ENCODE peak calls at places on chromosome 5, in seven cellular contexts. One of them, this sample, is unnamed. For H3K4me1, the result is how much of the 10 kb centered on the place peaks cover.

GRCh38 chr5:153987310-153987709 is 51.4 kb downstream of the FAM114A2 start:
- DNase-seq in tibial nerve: no peak
- DNase-seq in mucosa of descending colon: peak
- DNase-seq in upper lobe of left lung: no peak
- DNase-seq in left ventricle myocardium inferior: no peak
- DNase-seq in heart left ventricle: no peak
- DNase-seq in CD8-positive, alpha-beta T cell: no peak
- DNase-seq in this sample: no peak

GRCh38 chr5:106601605-106602004 is 1069.1 kb downstream of the EFNA5 start:
- DNase-seq in tibial nerve: no peak
- DNase-seq in mucosa of descending colon: no peak
- DNase-seq in upper lobe of left lung: no peak
- DNase-seq in left ventricle myocardium inferior: no peak
- DNase-seq in heart left ventricle: no peak
- DNase-seq in CD8-positive, alpha-beta T cell: no peak
- DNase-seq in this sample: no peak

GRCh38 chr5:124194282-124194681 is 552.2 kb downstream of the ZNF608 start:
- DNase-seq in tibial nerve: no peak
- DNase-seq in mucosa of descending colon: no peak
- DNase-seq in upper lobe of left lung: no peak
- DNase-seq in left ventricle myocardium inferior: no peak
- DNase-seq in heart left ventricle: no peak
- DNase-seq in CD8-positive, alpha-beta T cell: no peak
- DNase-seq in this sample: no peak

GRCh38 chr5:25453500-25453899 is 808.7 kb upstream of the CDH10 start:
- DNase-seq in tibial nerve: no peak
- DNase-seq in mucosa of descending colon: no peak
- DNase-seq in upper lobe of left lung: no peak
- DNase-seq in left ventricle myocardium inferior: no peak
- DNase-seq in heart left ventricle: no peak
- DNase-seq in CD8-positive, alpha-beta T cell: no peak
- DNase-seq in this sample: no peak

GRCh38 chr5:3948838-3949237 is 353.2 kb downstream of the IRX1 start:
- DNase-seq in tibial nerve: no peak
- DNase-seq in mucosa of descending colon: no peak
- DNase-seq in upper lobe of left lung: no peak
- DNase-seq in left ventricle myocardium inferior: no peak
- DNase-seq in heart left ventricle: no peak
- DNase-seq in CD8-positive, alpha-beta T cell: no peak
- DNase-seq in this sample: no peak

GRCh38 chr5:85132269-85132668 is 747.6 kb upstream of the EDIL3 start:
- DNase-seq in tibial nerve: no peak
- DNase-seq in mucosa of descending colon: no peak
- DNase-seq in upper lobe of left lung: no peak
- DNase-seq in left ventricle myocardium inferior: no peak
- DNase-seq in heart left ventricle: no peak
- DNase-seq in CD8-positive, alpha-beta T cell: no peak
- DNase-seq in this sample: no peak

GRCh38 chr5:152819891-152820290 is 414.8 kb upstream of the NMUR2 start:
- DNase-seq in tibial nerve: no peak
- DNase-seq in mucosa of descending colon: no peak
- DNase-seq in upper lobe of left lung: no peak
- DNase-seq in left ventricle myocardium inferior: no peak
- DNase-seq in heart left ventricle: no peak
- DNase-seq in CD8-positive, alpha-beta T cell: no peak
- DNase-seq in this sample: no peak

GRCh38 chr5:4700082-4700481 is 440.0 kb upstream of the ADAMTS16 start:
- DNase-seq in tibial nerve: peak
- DNase-seq in mucosa of descending colon: peak
- DNase-seq in upper lobe of left lung: peak
- DNase-seq in left ventricle myocardium inferior: peak
- DNase-seq in heart left ventricle: peak
- DNase-seq in CD8-positive, alpha-beta T cell: no peak
- DNase-seq in this sample: peak

GRCh38 chr5:96258692-96259091 is 174.4 kb downstream of the PCSK1 start:
- DNase-seq in tibial nerve: no peak
- DNase-seq in mucosa of descending colon: no peak
- DNase-seq in upper lobe of left lung: no peak
- DNase-seq in left ventricle myocardium inferior: no peak
- DNase-seq in heart left ventricle: no peak
- DNase-seq in CD8-positive, alpha-beta T cell: no peak
- DNase-seq in this sample: no peak

GRCh38 chr5:96254980-96255681 is 177.9 kb downstream of the PCSK1 start:
- DNase-seq in tibial nerve: no peak
- DNase-seq in mucosa of descending colon: no peak
- DNase-seq in upper lobe of left lung: no peak
- DNase-seq in left ventricle myocardium inferior: no peak
- DNase-seq in heart left ventricle: no peak
- DNase-seq in CD8-positive, alpha-beta T cell: no peak
- DNase-seq in this sample: peak

GRCh38 chr5:96259211-96259772 is 173.8 kb downstream of the PCSK1 start:
- DNase-seq in tibial nerve: no peak
- DNase-seq in mucosa of descending colon: no peak
- DNase-seq in upper lobe of left lung: no peak
- DNase-seq in left ventricle myocardium inferior: no peak
- DNase-seq in heart left ventricle: no peak
- DNase-seq in CD8-positive, alpha-beta T cell: no peak
- DNase-seq in this sample: no peak

GRCh38 chr5:96257904-96258303 is 175.1 kb downstream of the PCSK1 start:
- DNase-seq in tibial nerve: no peak
- DNase-seq in mucosa of descending colon: no peak
- DNase-seq in upper lobe of left lung: no peak
- DNase-seq in left ventricle myocardium inferior: no peak
- DNase-seq in heart left ventricle: no peak
- DNase-seq in CD8-positive, alpha-beta T cell: no peak
- DNase-seq in this sample: no peak

DNA sequence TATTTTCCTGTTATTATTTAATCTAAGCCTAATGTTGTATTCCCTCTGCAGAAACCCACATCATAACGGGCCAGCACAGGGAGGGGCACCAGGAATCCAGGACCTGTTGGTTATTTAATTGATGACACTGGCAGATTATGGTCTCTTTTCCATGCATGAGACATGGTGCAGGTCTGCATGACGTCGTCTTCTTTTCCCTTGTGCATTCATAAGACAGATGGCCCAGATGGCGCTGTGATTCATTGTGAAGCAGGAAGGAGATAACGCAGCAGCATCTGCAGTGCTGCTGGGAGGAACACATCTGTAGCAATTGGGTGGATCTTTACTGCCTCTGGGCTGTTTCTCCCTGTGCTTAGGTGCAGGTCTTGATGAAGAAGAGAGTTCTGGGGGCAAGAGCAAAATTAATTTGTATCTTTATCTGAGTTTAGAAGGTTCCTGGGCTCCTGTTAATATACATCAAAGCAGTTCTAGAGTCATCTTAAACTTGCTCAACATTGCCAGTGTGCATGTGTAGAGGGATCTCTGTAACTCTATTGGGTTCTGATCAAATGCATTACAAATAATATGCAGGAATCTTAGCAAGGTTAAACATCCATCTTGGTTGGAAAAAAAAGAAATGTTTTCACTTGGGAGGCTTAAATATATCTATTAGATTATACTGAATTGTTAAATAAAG is 176.1 kb downstream of the PCSK1 start:
- DNase-seq in tibial nerve: no peak
- DNase-seq in mucosa of descending colon: peak
- DNase-seq in upper lobe of left lung: no peak
- DNase-seq in left ventricle myocardium inferior: no peak
- DNase-seq in heart left ventricle: no peak
- DNase-seq in CD8-positive, alpha-beta T cell: no peak
- DNase-seq in this sample: peak
- TF ChIP-seq CTCF in tibial nerve: no peak
- TF ChIP-seq CTCF in mucosa of descending colon: no peak
- TF ChIP-seq CTCF in upper lobe of left lung: no peak
- TF ChIP-seq CTCF in left ventricle myocardium inferior: no peak
- TF ChIP-seq CTCF in heart left ventricle: no peak
- TF ChIP-seq CTCF in CD8-positive, alpha-beta T cell: no peak
- TF ChIP-seq CTCF in this sample: no peak

GRCh38 chr5:74669824-74670223 is 15.2 kb upstream of the HEXB start:
- DNase-seq in tibial nerve: no peak
- DNase-seq in mucosa of descending colon: no peak
- DNase-seq in upper lobe of left lung: no peak
- DNase-seq in left ventricle myocardium inferior: no peak
- DNase-seq in heart left ventricle: no peak
- DNase-seq in CD8-positive, alpha-beta T cell: no peak
- DNase-seq in this sample: no peak

GRCh38 chr5:74673011-74673790 is 11.8 kb upstream of the HEXB start:
- DNase-seq in tibial nerve: peak
- DNase-seq in mucosa of descending colon: no peak
- DNase-seq in upper lobe of left lung: no peak
- DNase-seq in left ventricle myocardium inferior: no peak
- DNase-seq in heart left ventricle: no peak
- DNase-seq in CD8-positive, alpha-beta T cell: no peak
- DNase-seq in this sample: no peak

GRCh38 chr5:74667396-74667795 is 17.6 kb upstream of the HEXB start:
- DNase-seq in tibial nerve: no peak
- DNase-seq in mucosa of descending colon: no peak
- DNase-seq in upper lobe of left lung: no peak
- DNase-seq in left ventricle myocardium inferior: no peak
- DNase-seq in heart left ventricle: no peak
- DNase-seq in CD8-positive, alpha-beta T cell: no peak
- DNase-seq in this sample: no peak

GRCh38 chr5:74670377-74671038 is 14.5 kb upstream of the HEXB start:
- DNase-seq in tibial nerve: no peak
- DNase-seq in mucosa of descending colon: no peak
- DNase-seq in upper lobe of left lung: no peak
- DNase-seq in left ventricle myocardium inferior: no peak
- DNase-seq in heart left ventricle: no peak
- DNase-seq in CD8-positive, alpha-beta T cell: no peak
- DNase-seq in this sample: no peak

DNA sequence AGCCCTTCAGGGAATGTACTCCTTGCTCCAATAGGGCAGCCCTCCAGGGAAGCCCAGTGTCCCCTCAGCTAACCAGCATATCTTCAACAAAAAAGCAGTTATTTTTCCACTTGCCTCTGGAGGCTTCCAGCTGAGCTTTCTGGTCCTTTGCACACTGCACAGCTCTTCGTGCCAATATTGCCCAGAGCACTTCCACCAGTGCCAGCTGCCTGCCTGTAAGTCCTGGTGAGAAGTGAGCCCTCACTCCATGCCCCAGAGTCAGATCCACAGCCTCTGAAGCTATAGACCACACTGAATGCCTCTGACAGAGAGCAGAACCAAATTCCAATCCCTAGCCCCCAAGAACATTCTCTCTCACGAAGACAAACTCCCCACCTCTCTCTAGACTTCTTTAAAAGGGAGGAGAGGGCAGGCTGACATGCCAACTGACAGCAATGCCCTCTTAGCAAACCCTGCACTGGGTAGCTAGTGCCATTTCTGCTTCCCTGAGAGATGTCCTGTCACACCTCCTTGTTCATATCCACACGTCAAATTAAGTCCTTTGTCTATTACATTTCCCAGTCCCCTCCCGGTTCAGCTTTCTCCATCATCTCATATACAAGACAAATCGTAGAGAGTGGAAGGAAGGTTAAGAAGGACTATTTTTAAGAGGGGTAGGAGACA is 12.7 kb upstream of the HEXB start:
- DNase-seq in tibial nerve: no peak
- DNase-seq in mucosa of descending colon: no peak
- DNase-seq in upper lobe of left lung: no peak
- DNase-seq in left ventricle myocardium inferior: no peak
- DNase-seq in heart left ventricle: no peak
- DNase-seq in CD8-positive, alpha-beta T cell: no peak
- DNase-seq in this sample: no peak
- H3K4me1 ChIP-seq in tibial nerve: under half
- H3K4me1 ChIP-seq in mucosa of descending colon: under half
- H3K4me1 ChIP-seq in upper lobe of left lung: under half
- H3K4me1 ChIP-seq in left ventricle myocardium inferior: under half
- H3K4me1 ChIP-seq in heart left ventricle: under half
- H3K4me1 ChIP-seq in CD8-positive, alpha-beta T cell: under half
- H3K4me1 ChIP-seq in this sample: under half

GRCh38 chr5:81303563-81303962 is 2.2 kb downstream of the ZCCHC9 start:
- DNase-seq in tibial nerve: no peak
- DNase-seq in mucosa of descending colon: no peak
- DNase-seq in upper lobe of left lung: no peak
- DNase-seq in left ventricle myocardium inferior: no peak
- DNase-seq in heart left ventricle: no peak
- DNase-seq in CD8-positive, alpha-beta T cell: no peak
- DNase-seq in this sample: no peak

GRCh38 chr5:81302596-81302995 is 1.2 kb downstream of the ZCCHC9 start:
- DNase-seq in tibial nerve: no peak
- DNase-seq in mucosa of descending colon: no peak
- DNase-seq in upper lobe of left lung: no peak
- DNase-seq in left ventricle myocardium inferior: no peak
- DNase-seq in heart left ventricle: no peak
- DNase-seq in CD8-positive, alpha-beta T cell: no peak
- DNase-seq in this sample: no peak

GRCh38 chr5:81297531-81297930 is 3.9 kb upstream of the ZCCHC9 start:
- DNase-seq in tibial nerve: no peak
- DNase-seq in mucosa of descending colon: no peak
- DNase-seq in upper lobe of left lung: no peak
- DNase-seq in left ventricle myocardium inferior: no peak
- DNase-seq in heart left ventricle: no peak
- DNase-seq in CD8-positive, alpha-beta T cell: no peak
- DNase-seq in this sample: no peak

GRCh38 chr5:81305783-81306182 is 4.4 kb downstream of the ZCCHC9 start:
- DNase-seq in tibial nerve: no peak
- DNase-seq in mucosa of descending colon: no peak
- DNase-seq in upper lobe of left lung: no peak
- DNase-seq in left ventricle myocardium inferior: no peak
- DNase-seq in heart left ventricle: no peak
- DNase-seq in CD8-positive, alpha-beta T cell: no peak
- DNase-seq in this sample: no peak

DNA sequence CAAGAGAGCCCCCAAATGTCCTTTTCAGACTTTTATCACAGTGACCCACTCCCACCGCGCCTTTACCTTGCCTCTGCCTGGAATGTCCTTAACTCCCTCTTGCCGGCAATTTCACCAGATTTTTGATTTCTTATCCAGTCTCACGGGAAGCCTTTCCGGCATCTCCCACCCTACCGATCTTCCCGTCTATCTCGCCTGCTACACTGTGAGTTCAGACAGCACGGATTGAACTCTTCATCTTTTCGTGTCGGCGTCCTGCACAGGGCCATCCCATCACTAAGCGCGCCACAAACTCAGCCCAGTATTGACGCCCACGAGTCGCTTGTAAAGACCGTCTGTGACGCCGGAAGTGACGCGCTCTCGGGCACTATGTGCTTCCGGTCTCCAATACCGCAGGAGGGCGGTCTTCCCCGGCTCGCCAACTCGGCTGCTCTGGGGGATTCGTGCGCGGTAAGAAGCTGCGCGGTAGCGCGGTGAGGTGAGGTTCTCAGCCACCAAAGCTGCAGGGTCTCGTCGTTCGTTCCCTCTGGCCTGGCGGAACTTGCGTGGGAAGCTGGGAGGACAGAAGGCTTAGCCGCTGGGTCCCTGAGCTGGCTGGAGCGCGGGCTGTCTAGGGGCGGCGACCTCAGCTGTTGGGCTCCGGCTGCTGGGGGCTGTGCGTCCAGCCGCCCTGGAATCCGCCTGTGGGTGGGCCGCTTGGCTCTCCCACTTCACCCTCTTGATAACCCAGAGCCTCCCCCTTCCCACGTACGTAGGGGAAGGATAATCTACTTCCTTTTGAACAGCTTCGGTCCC is at the start of gene ZCCHC9:
- DNase-seq in tibial nerve: peak
- DNase-seq in mucosa of descending colon: peak
- DNase-seq in upper lobe of left lung: peak
- DNase-seq in left ventricle myocardium inferior: peak
- DNase-seq in heart left ventricle: peak
- DNase-seq in CD8-positive, alpha-beta T cell: peak
- DNase-seq in this sample: peak
- TF ChIP-seq CTCF in tibial nerve: peak
- TF ChIP-seq CTCF in mucosa of descending colon: no peak
- TF ChIP-seq CTCF in upper lobe of left lung: peak
- TF ChIP-seq CTCF in left ventricle myocardium inferior: peak
- TF ChIP-seq CTCF in heart left ventricle: no peak
- TF ChIP-seq CTCF in CD8-positive, alpha-beta T cell: no peak
- TF ChIP-seq CTCF in this sample: peak

DNA sequence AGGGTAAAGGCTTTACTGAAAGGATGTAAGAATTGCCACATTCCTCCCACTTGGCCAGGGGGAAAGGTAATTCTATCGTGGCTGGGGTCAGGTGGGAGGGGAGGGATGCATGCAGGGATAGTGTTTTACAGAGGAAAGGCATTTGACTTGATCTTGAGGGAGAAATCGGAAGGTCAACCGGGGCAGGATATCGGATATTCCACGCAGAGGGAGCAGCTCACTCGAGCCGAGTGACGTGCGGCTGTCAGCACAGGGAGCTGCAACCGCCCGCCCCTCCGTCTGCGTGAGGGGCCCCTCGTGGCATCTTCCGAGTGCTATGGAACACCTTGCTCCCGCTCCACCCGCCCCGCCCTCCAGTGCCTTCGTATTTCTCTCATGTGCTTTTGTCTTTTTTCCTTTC is 63.4 kb upstream of the ADAMTS2 start:
- DNase-seq in tibial nerve: no peak
- DNase-seq in mucosa of descending colon: no peak
- DNase-seq in upper lobe of left lung: no peak
- DNase-seq in left ventricle myocardium inferior: no peak
- DNase-seq in heart left ventricle: no peak
- DNase-seq in CD8-positive, alpha-beta T cell: no peak
- DNase-seq in this sample: no peak
- H3K4me1 ChIP-seq in tibial nerve: under half
- H3K4me1 ChIP-seq in mucosa of descending colon: under half
- H3K4me1 ChIP-seq in upper lobe of left lung: under half
- H3K4me1 ChIP-seq in left ventricle myocardium inferior: under half
- H3K4me1 ChIP-seq in heart left ventricle: under half
- H3K4me1 ChIP-seq in CD8-positive, alpha-beta T cell: under half
- H3K4me1 ChIP-seq in this sample: under half

This sample was measured in body of pancreas.